ENCODE peak calls at places on chromosomes 5 and 9, in ten cellular contexts. G, C, M, J, D, B, S, U, R and N are unnamed samples.

GRCh38 chr5:7897014-7897600 is 28.2 kb downstream of the MTRR start:
- DNase-seq in G (peak; percentile 37), C (peak; percentile 65), M (peak; percentile 59), J (peak; percentile 71), D (no peak), B (peak; percentile 38), S (no peak), U (peak; percentile 49), R (peak; percentile 52), N (no peak)

GRCh38 chr5:9168791-9169611 is 376.9 kb downstream of the SEMA5A start:
- DNase-seq in G (peak; percentile 85), C (peak; percentile 18), M (no peak), J (no peak), D (no peak), B (peak; percentile 22), S (no peak), U (no peak), R (peak; percentile 25), N (no peak)

GRCh38 chr9:6984941-6985578 is 227.3 kb downstream of the KDM4C start:
- DNase-seq in G (no peak), C (no peak), M (no peak), J (no peak), D (no peak), B (no peak), S (no peak), U (no peak), R (no peak), N (no peak)

GRCh38 chr5:106121972-106122605 is 1548.6 kb downstream of the EFNA5 start:
- DNase-seq in G (peak; percentile 5), C (peak; percentile 15), M (no peak), J (peak; percentile 40), D (no peak), B (peak; percentile 38), S (no peak), U (no peak), R (peak; percentile 4), N (no peak)

GRCh38 chr5:6849569-6849968 is 136.3 kb downstream of the TENT4A start:
- DNase-seq in G (peak; percentile 5), C (no peak), M (no peak), J (peak; percentile 6), D (no peak), B (no peak), S (no peak), U (no peak), R (no peak), N (no peak)

GRCh38 chr9:81671880-81672280 is 17.5 kb downstream of the TLE1 start:
- DNase-seq in G (no peak), C (no peak), M (no peak), J (no peak), D (peak; percentile 89), B (peak; percentile 98), S (peak; percentile 79), U (no peak), R (peak; percentile 70), N (no peak)

GRCh38 chr9:83981126-83981871 is 694 bp downstream of the RMI1 start:
- DNase-seq in G (peak; percentile 89), C (peak; percentile 68), M (peak; percentile 27), J (peak; percentile 71), D (no peak), B (peak; percentile 49), S (peak; percentile 16), U (no peak), R (peak; percentile 35), N (no peak)

GRCh38 chr9:28805197-28805596 is 1231.9 kb upstream of the C9orf72 start:
- DNase-seq in G (no peak), C (no peak), M (no peak), J (no peak), D (no peak), B (no peak), S (no peak), U (no peak), R (no peak), N (no peak)

GRCh38 chr9:128152133-128152780 is 3.0 kb downstream of the LCN2 start:
- DNase-seq in G (no peak), C (no peak), M (no peak), J (no peak), D (no peak), B (no peak), S (no peak), U (no peak), R (no peak), N (no peak)

GRCh38 chr5:146448783-146449519 is 1.8 kb downstream of the TCERG1 start:
- DNase-seq in G (no peak), C (no peak), M (no peak), J (no peak), D (no peak), B (no peak), S (no peak), U (no peak), R (no peak), N (no peak)

GRCh38 chr5:157689942-157690689 is 18.8 kb downstream of the C5orf52 start:
- DNase-seq in G (no peak), C (no peak), M (no peak), J (no peak), D (no peak), B (no peak), S (no peak), U (no peak), R (no peak), N (no peak)

DNA sequence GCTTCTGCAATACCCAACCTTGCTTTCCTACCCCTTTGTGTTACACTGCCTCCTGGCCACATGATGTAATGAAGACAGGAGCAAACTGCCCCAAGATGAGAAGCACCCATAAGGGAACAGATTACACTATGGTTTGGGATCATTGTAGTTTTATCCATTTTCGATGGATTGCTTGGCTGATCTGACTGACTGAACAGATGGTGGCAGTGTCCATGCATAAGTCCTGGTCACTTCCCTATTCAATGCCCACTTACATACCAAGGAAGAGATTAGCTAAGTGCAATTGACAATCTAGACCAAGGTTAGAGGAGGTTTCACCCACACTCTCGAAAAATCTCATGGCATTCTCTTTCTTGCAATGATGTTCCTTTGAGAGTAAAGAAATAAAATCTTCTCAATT is 319.9 kb downstream of the RAB3C start:
- DNase-seq in G (no peak), C (no peak), M (no peak), J (no peak), D (no peak), B (peak; percentile 7), S (no peak), U (no peak), R (no peak), N (no peak)
- TF ChIP-seq CTCF in G (no peak), C (no peak), M (no peak), J (no peak), D (no peak), B (no peak), S (no peak), U (no peak), R (no peak), N (no peak)

GRCh38 chr9:121926417-121926816 is 166.7 kb downstream of the TTLL11 start:
- DNase-seq in G (no peak), C (no peak), M (no peak), J (no peak), D (no peak), B (no peak), S (no peak), U (no peak), R (no peak), N (no peak)
- TF ChIP-seq CTCF in G (no peak), C (no peak), M (no peak), J (no peak), D (no peak), B (no peak), S (no peak), U (no peak), R (no peak), N (no peak)

GRCh38 chr5:150778517-150779396 is at the start of gene SMIM3:
- DNase-seq in G (peak; percentile 44), C (peak; percentile 83), M (peak; percentile 57), J (peak; percentile 80), D (peak; percentile 87), B (peak; percentile 79), S (peak; percentile 85), U (peak; percentile 85), R (peak; percentile 63), N (no peak)
- TF ChIP-seq CTCF in G (peak; percentile 67), C (peak; percentile 54), M (peak; percentile 66), J (peak; percentile 48), D (peak; percentile 40), B (peak; percentile 43), S (peak; percentile 4), U (peak; percentile 35), R (peak; percentile 48), N (no peak)

DNA sequence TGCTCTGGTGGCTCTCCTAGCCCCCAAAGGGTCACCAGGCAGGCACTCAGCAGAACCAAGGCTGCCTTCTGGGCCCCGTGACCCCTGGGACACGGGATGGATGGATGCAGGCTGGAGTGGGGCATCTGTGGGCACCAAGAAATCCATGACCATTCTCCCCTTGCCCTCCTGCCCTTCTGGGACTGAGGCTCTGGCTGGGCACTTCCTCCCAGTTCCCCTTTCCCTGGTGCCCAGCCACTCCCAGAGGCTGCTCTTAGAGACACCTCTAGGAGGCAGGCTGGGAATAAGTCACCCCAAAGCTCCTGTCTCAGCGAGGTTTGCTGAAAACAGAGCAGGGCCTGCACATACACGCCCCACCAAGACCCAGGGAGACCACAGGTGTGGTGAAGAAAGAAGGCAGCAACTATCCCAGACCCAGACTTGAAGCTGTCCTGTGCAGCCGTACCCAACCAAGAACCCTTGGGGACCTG is 943 bp downstream of the STING1 start:
- DNase-seq in G (peak; percentile 79), C (peak; percentile 40), M (peak; percentile 53), J (peak; percentile 50), D (peak; percentile 38), B (peak; percentile 67), S (no peak), U (peak; percentile 36), R (peak; percentile 34), N (no peak)
- TF ChIP-seq CTCF in G (peak; percentile 36), C (peak; percentile 34), M (peak; percentile 69), J (peak; percentile 36), D (peak; percentile 4), B (peak; percentile 39), S (no peak), U (peak; percentile 46), R (peak; percentile 20), N (no peak)

GRCh38 chr5:172715931-172716682 is 54.9 kb downstream of the DUSP1 start:
- DNase-seq in G (no peak), C (no peak), M (no peak), J (no peak), D (peak; percentile 20), B (no peak), S (no peak), U (no peak), R (no peak), N (no peak)
- TF ChIP-seq CTCF in G (no peak), C (no peak), M (no peak), J (no peak), D (no peak), B (no peak), S (no peak), U (no peak), R (no peak), N (no peak)